ENCODE peak calls at places on chromosome 6, in ten cellular contexts. One of them, this sample, is unnamed.

GRCh38 chr6:106439459-106439858 is 78.9 kb downstream of the CRYBG1 start:
- DNase-seq in central memory CD4-positive, alpha-beta T cell: no peak
- DNase-seq in upper lobe of right lung: no peak
- DNase-seq in NCI-H510A treated with DMSO at 0.1 percent for 48 hours: no peak
- DNase-seq in kidney tubule cell: peak
- DNase-seq in fibroblast of villous mesenchyme: no peak
- DNase-seq in neural progenitor cell: no peak
- DNase-seq in NCI-H146: no peak
- DNase-seq in K562: no peak
- DNase-seq in lower lobe of right lung: no peak
- DNase-seq in this sample: no peak

GRCh38 chr6:1821188-1822183 is 211.8 kb downstream of the FOXC1 start:
- DNase-seq in K562: no peak
- DNase-seq in kidney tubule cell: no peak
- DNase-seq in fibroblast of villous mesenchyme: peak
- DNase-seq in neural progenitor cell: no peak
- DNase-seq in central memory CD4-positive, alpha-beta T cell: no peak
- DNase-seq in NCI-H146: peak
- DNase-seq in upper lobe of right lung: no peak
- DNase-seq in NCI-H510A treated with DMSO at 0.1 percent for 48 hours: no peak
- DNase-seq in lower lobe of right lung: no peak
- DNase-seq in this sample: peak

GRCh38 chr6:38039497-38039896 is 220.0 kb downstream of the ZFAND3 start:
- DNase-seq in central memory CD4-positive, alpha-beta T cell: no peak
- DNase-seq in NCI-H146: no peak
- DNase-seq in K562: no peak
- DNase-seq in lower lobe of right lung: no peak
- DNase-seq in upper lobe of right lung: no peak
- DNase-seq in fibroblast of villous mesenchyme: no peak
- DNase-seq in neural progenitor cell: no peak
- DNase-seq in kidney tubule cell: no peak
- DNase-seq in NCI-H510A treated with DMSO at 0.1 percent for 48 hours: no peak
- DNase-seq in this sample: no peak

GRCh38 chr6:143575440-143575839 is 63.9 kb upstream of the FUCA2 start:
- DNase-seq in NCI-H146: peak
- DNase-seq in central memory CD4-positive, alpha-beta T cell: peak
- DNase-seq in fibroblast of villous mesenchyme: peak
- DNase-seq in kidney tubule cell: peak
- DNase-seq in lower lobe of right lung: no peak
- DNase-seq in neural progenitor cell: peak
- DNase-seq in upper lobe of right lung: no peak
- DNase-seq in K562: peak
- DNase-seq in NCI-H510A treated with DMSO at 0.1 percent for 48 hours: peak
- DNase-seq in this sample: peak

GRCh38 chr6:37807656-37808055 is 11.9 kb upstream of the ZFAND3 start:
- DNase-seq in NCI-H146: peak
- DNase-seq in kidney tubule cell: peak
- DNase-seq in upper lobe of right lung: no peak
- DNase-seq in central memory CD4-positive, alpha-beta T cell: no peak
- DNase-seq in fibroblast of villous mesenchyme: no peak
- DNase-seq in lower lobe of right lung: no peak
- DNase-seq in K562: no peak
- DNase-seq in neural progenitor cell: no peak
- DNase-seq in NCI-H510A treated with DMSO at 0.1 percent for 48 hours: peak
- DNase-seq in this sample: no peak

GRCh38 chr6:109236140-109237081 is 141.1 kb downstream of the CEP57L1 start:
- DNase-seq in kidney tubule cell: no peak
- DNase-seq in central memory CD4-positive, alpha-beta T cell: no peak
- DNase-seq in fibroblast of villous mesenchyme: no peak
- DNase-seq in K562: peak
- DNase-seq in lower lobe of right lung: peak
- DNase-seq in NCI-H510A treated with DMSO at 0.1 percent for 48 hours: peak
- DNase-seq in upper lobe of right lung: no peak
- DNase-seq in NCI-H146: peak
- DNase-seq in neural progenitor cell: peak
- DNase-seq in this sample: peak

GRCh38 chr6:34745277-34746103 is 11.8 kb upstream of the SNRPC start:
- DNase-seq in NCI-H510A treated with DMSO at 0.1 percent for 48 hours: peak
- DNase-seq in K562: peak
- DNase-seq in neural progenitor cell: no peak
- DNase-seq in lower lobe of right lung: peak
- DNase-seq in NCI-H146: peak
- DNase-seq in kidney tubule cell: peak
- DNase-seq in upper lobe of right lung: no peak
- DNase-seq in central memory CD4-positive, alpha-beta T cell: no peak
- DNase-seq in fibroblast of villous mesenchyme: peak
- DNase-seq in this sample: no peak

GRCh38 chr6:155889405-155889804 is 433.8 kb upstream of the NOX3 start:
- DNase-seq in K562: no peak
- DNase-seq in upper lobe of right lung: no peak
- DNase-seq in lower lobe of right lung: no peak
- DNase-seq in kidney tubule cell: no peak
- DNase-seq in neural progenitor cell: peak
- DNase-seq in fibroblast of villous mesenchyme: no peak
- DNase-seq in central memory CD4-positive, alpha-beta T cell: no peak
- DNase-seq in NCI-H510A treated with DMSO at 0.1 percent for 48 hours: no peak
- DNase-seq in NCI-H146: no peak
- DNase-seq in this sample: no peak

GRCh38 chr6:167441653-167442644 is 117.1 kb downstream of the TTLL2 start:
- DNase-seq in NCI-H146: no peak
- DNase-seq in lower lobe of right lung: no peak
- DNase-seq in upper lobe of right lung: no peak
- DNase-seq in K562: no peak
- DNase-seq in neural progenitor cell: peak
- DNase-seq in central memory CD4-positive, alpha-beta T cell: no peak
- DNase-seq in kidney tubule cell: no peak
- DNase-seq in fibroblast of villous mesenchyme: no peak
- DNase-seq in NCI-H510A treated with DMSO at 0.1 percent for 48 hours: peak
- DNase-seq in this sample: no peak

GRCh38 chr6:103027532-103027931 is 1634.0 kb downstream of the GRIK2 start:
- DNase-seq in fibroblast of villous mesenchyme: no peak
- DNase-seq in upper lobe of right lung: no peak
- DNase-seq in neural progenitor cell: no peak
- DNase-seq in NCI-H146: no peak
- DNase-seq in kidney tubule cell: peak
- DNase-seq in central memory CD4-positive, alpha-beta T cell: no peak
- DNase-seq in NCI-H510A treated with DMSO at 0.1 percent for 48 hours: no peak
- DNase-seq in K562: no peak
- DNase-seq in lower lobe of right lung: no peak
- DNase-seq in this sample: no peak

GRCh38 chr6:36963451-36964290 is 9.1 kb downstream of the PI16 start:
- DNase-seq in central memory CD4-positive, alpha-beta T cell: peak
- DNase-seq in fibroblast of villous mesenchyme: no peak
- DNase-seq in lower lobe of right lung: peak
- DNase-seq in NCI-H146: no peak
- DNase-seq in neural progenitor cell: no peak
- DNase-seq in kidney tubule cell: no peak
- DNase-seq in NCI-H510A treated with DMSO at 0.1 percent for 48 hours: peak
- DNase-seq in upper lobe of right lung: peak
- DNase-seq in K562: no peak
- DNase-seq in this sample: no peak

GRCh38 chr6:128156315-128157111 is 255.7 kb upstream of the THEMIS start:
- DNase-seq in central memory CD4-positive, alpha-beta T cell: no peak
- DNase-seq in NCI-H146: no peak
- DNase-seq in K562: no peak
- DNase-seq in NCI-H510A treated with DMSO at 0.1 percent for 48 hours: no peak
- DNase-seq in lower lobe of right lung: no peak
- DNase-seq in neural progenitor cell: no peak
- DNase-seq in upper lobe of right lung: no peak
- DNase-seq in fibroblast of villous mesenchyme: no peak
- DNase-seq in kidney tubule cell: no peak
- DNase-seq in this sample: no peak

GRCh38 chr6:108518714-108519576 is 41.8 kb upstream of the FOXO3 start:
- DNase-seq in upper lobe of right lung: no peak
- DNase-seq in K562: no peak
- DNase-seq in central memory CD4-positive, alpha-beta T cell: no peak
- DNase-seq in neural progenitor cell: peak
- DNase-seq in kidney tubule cell: peak
- DNase-seq in NCI-H146: peak
- DNase-seq in fibroblast of villous mesenchyme: peak
- DNase-seq in NCI-H510A treated with DMSO at 0.1 percent for 48 hours: no peak
- DNase-seq in lower lobe of right lung: no peak
- DNase-seq in this sample: no peak

This sample was measured in heart right ventricle.